ENCODE peak calls at places on chromosomes 13 and 19, in ten cellular contexts. I is body of pancreas, E is colonic mucosa, D is osteoblast, S is tibial nerve, F is fibroblast of pulmonary artery, T is cardiac muscle cell, X is fibroblast of lung, W is astrocyte of the spinal cord, K is tibial artery. C is an unnamed sample.

GRCh38 chr19:32191921-32192320 is 153.5 kb upstream of the ZNF507 start:
- DNase-seq in K (peak), E (no peak), W (no peak), T (no peak), D (no peak), S (no peak), F (no peak), I (no peak), X (no peak), C (no peak)

GRCh38 chr19:47489072-47489914 is 5.3 kb upstream of the KPTN start:
- DNase-seq in E (no peak), X (no peak), D (peak), T (no peak), K (no peak), I (no peak), W (no peak), F (no peak), S (no peak), C (no peak)

GRCh38 chr13:95239293-95239692 is 62.0 kb downstream of the ABCC4 start:
- DNase-seq in I (no peak), X (peak), D (no peak), F (no peak), K (no peak), S (no peak), E (no peak), W (no peak), T (no peak), C (no peak)

GRCh38 chr19:51142119-51142518 is at the start of gene SIGLEC7:
- DNase-seq in W (no peak), T (no peak), S (no peak), K (no peak), I (no peak), D (no peak), F (no peak), E (no peak), X (no peak), C (no peak)

GRCh38 chr13:110418944-110419343 is 111.9 kb downstream of the COL4A2 start:
- DNase-seq in W (no peak), E (no peak), I (no peak), S (no peak), X (no peak), F (no peak), D (no peak), T (no peak), K (no peak), C (no peak)

GRCh38 chr13:39052944-39053343 is 14.7 kb downstream of the NHLRC3 start:
- DNase-seq in S (no peak), X (no peak), T (no peak), F (no peak), E (no peak), D (no peak), I (no peak), W (no peak), K (no peak), C (no peak)

GRCh38 chr13:37360556-37360955 is 238.0 kb downstream of the POSTN start:
- DNase-seq in K (no peak), D (peak), X (peak), E (no peak), W (peak), I (no peak), S (no peak), T (peak), F (peak), C (peak)

GRCh38 chr19:5141278-5141925 is 172.5 kb downstream of the KDM4B start:
- DNase-seq in K (no peak), F (peak), E (no peak), S (no peak), X (no peak), I (no peak), W (peak), D (peak), T (peak), C (no peak)

GRCh38 chr19:1956143-1956537 is 15.2 kb downstream of the CSNK1G2 start:
- DNase-seq in W (no peak), D (no peak), S (no peak), E (no peak), X (no peak), F (no peak), T (no peak), I (no peak), K (no peak), C (no peak)

GRCh38 chr19:27738569-27739193 is 1474.3 kb downstream of the UQCRFS1 start:
- DNase-seq in T (no peak), D (no peak), I (no peak), S (no peak), F (no peak), E (peak), X (no peak), K (no peak), W (no peak), C (no peak)

GRCh38 chr19:42658148-42658547 is 63.4 kb upstream of the CEACAM8 start:
- DNase-seq in S (no peak), I (no peak), W (no peak), D (no peak), F (peak), X (no peak), K (no peak), E (no peak), T (peak), C (peak)

GRCh38 chr19:4952945-4953344 is 16.0 kb upstream of the KDM4B start:
- DNase-seq in E (no peak), D (no peak), F (no peak), X (no peak), K (no peak), W (no peak), T (no peak), I (no peak), S (no peak), C (no peak)

GRCh38 chr19:1167687-1168561 is 6.1 kb downstream of the SBNO2 start:
- DNase-seq in E (no peak), X (no peak), T (no peak), W (no peak), K (no peak), S (no peak), D (no peak), F (no peak), I (no peak), C (no peak)

GRCh38 chr13:110916671-110917142 is 1.8 kb upstream of the ANKRD10 start:
- DNase-seq in I (no peak), E (no peak), X (peak), W (peak), D (peak), T (peak), F (peak), S (no peak), K (no peak), C (peak)

GRCh38 chr13:29935309-29935981 is 85.0 kb upstream of the UBL3 start:
- DNase-seq in X (no peak), E (no peak), T (no peak), W (no peak), D (no peak), S (no peak), K (no peak), F (no peak), I (no peak), C (no peak)

GRCh38 chr13:31835932-31836331 is 96.6 kb downstream of the RXFP2 start:
- DNase-seq in W (peak), X (peak), I (no peak), T (peak), S (no peak), D (peak), E (no peak), F (peak), K (no peak), C (peak)

DNA sequence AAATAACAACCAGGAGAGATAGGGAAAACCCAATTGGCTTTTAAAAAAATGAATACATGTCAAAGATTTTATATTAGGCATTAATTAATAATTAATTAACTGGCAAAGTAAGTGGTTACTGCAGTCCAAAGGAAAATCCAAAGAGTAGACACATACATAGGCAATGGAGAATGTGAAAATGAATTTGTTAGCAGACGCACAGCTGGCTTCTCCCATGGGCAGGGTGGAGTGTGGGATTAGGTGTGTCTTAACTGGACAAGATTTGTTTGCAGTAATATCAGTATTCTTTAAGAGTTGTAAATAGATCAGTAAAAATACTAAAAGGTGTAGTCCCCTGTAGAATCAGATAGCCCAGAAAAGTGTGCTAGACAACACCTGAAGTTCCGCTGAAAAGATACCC is 58.7 kb downstream of the DHRS12 start:
- DNase-seq in D (no peak), E (no peak), T (no peak), I (no peak), W (no peak), F (no peak), X (no peak), K (no peak), S (no peak), C (no peak)
- TF ChIP-seq CTCF in D (no peak), E (no peak), T (no peak), I (no peak), W (no peak), F (no peak), X (no peak), K (no peak), S (no peak), C (no peak)

DNA sequence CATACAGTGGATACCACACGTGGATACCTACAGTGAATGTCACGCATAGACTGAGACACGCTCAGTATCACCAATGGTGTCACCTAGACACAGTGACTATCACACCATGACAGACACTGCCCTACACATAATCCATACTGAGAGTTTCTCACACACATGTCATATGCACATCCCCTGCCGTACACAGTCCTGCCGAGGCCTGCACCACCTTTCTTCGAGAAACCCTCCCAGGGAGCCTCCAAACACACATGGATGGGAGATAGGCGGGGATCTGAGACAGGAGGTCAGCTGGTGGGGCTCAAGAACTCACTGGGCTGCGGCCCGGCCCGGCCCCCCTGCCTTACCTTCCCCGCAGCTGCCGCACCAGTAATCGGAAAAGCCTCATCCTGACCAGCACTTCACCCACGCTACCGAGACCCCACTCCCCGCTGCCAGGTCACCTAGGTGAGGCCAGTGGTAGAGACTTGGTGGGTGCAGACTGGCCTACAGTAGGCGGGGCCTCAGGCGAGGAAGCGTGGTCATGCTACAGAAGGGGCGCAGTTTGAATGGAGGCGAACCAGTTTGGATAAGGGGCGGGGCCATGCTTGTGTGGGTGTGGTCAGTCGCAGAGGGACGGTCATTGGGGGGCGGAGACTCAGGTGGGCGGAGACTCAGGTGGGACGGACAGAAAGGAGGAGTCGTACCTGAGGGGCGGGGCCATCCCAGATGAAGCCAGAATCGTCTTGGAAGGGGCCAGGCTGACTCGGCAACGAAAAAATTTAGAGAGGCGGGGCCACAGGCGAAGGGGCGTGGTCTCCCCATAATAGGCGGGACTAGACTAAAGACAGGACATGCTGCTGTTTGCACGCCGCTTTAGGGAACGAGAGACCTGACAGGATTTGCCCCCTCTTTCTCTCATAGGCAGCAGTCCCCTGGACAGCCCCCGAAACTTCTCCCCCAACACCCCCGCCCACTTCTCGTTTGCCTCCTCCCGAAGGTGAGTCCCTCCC is 2.1 kb downstream of the MAST1 start:
- DNase-seq in K (no peak), D (peak), X (peak), F (peak), W (peak), I (peak), E (peak), T (peak), S (no peak), C (peak)
- H3K4me3 ChIP-seq in K (no peak), D (peak), X (no peak), F (peak), W (peak), I (no peak), E (peak), T (peak), S (no peak), C (peak)

DNA sequence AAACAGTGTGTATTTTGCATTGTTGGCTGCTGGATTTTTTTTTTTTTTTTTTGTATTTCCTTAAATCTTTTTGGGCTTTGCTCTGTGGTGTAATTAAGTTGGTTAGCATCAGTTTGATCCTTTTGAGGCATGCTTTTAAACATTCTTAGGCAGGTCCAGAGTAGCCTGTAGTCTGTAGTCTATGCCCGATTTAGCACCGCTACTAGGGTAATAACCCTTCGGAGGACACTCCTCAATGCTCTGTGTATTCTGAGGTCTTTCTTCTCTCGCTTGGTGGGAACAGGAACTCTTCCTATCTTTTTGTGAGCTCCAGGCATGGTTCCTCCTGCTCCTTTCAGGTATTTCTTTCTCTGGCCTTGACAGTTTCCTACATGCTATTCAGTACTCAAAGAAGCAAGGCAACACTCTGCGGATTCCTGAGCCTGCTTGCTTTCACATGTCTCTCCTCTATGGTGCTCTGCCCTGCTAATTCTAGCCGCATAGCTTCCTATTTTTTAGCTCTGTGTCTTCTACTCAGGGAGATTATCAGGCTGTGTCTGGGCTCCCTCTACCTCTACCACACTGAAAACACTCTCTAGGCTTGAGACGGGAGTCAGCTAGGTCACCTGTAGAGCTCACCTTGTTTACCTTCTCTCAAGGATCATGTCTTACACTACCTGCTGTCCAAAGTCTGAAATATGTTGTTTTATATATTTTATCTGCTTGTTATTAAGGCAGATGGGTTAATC is 195.1 kb downstream of the NDFIP2 start:
- DNase-seq in T (no peak), F (no peak), K (no peak), S (no peak), D (no peak), W (no peak), I (no peak), E (no peak), X (no peak), C (no peak)
- TF ChIP-seq CTCF in T (no peak), F (no peak), K (no peak), S (no peak), D (no peak), W (no peak), I (no peak), E (no peak), X (no peak), C (no peak)

GRCh38 chr19:40685563-40685962 is 4.9 kb downstream of the NUMBL start:
- DNase-seq in T (no peak), I (no peak), D (peak), F (no peak), S (no peak), X (no peak), K (no peak), E (no peak), W (no peak), C (peak)

GRCh38 chr19:40688294-40688693 is 2.2 kb downstream of the NUMBL start:
- DNase-seq in F (no peak), W (no peak), K (no peak), S (no peak), D (peak), E (no peak), X (no peak), I (no peak), T (no peak), C (no peak)

GRCh38 chr19:40685016-40685526 is 5.4 kb downstream of the NUMBL start:
- DNase-seq in D (peak), K (no peak), W (no peak), F (no peak), E (no peak), I (no peak), X (no peak), S (no peak), T (no peak), C (no peak)

GRCh38 chr19:40687525-40688016 is 2.9 kb downstream of the NUMBL start:
- DNase-seq in T (peak), F (peak), D (peak), E (peak), W (peak), K (peak), X (peak), I (peak), S (peak), C (peak)

DNA sequence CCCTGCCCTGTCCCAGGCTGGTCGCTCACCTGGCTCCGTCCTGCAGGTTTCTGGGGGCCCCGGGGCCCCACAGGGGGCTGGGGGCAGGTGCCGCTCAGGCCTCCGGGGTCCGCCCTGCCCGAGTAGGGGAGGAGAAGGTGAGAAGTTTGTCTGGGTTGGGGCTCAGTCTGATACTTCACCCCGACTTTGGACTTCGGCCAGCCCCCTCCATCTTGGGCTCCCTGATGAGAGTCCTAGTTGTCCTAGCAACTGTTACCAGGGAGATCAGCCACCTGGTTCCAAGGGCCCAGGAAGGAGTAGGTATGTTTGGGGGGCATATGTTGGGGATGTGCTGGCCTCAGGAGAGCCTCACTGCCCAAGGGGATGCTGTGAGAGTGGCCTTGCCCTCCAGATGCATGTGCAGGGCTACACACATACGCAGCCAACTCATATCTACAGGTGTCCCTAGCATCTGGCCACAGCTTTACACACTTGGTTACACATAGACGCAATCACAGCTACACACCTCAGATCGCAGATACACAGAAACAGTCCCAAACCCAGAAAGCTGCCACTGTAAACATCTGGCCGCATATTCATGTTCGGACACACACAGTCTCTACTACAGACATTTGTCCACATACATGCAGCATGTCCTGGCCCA is 3.4 kb downstream of the NUMBL start:
- DNase-seq in I (no peak), K (no peak), X (no peak), S (no peak), D (peak), F (no peak), T (no peak), E (no peak), W (no peak), C (no peak)
- H3K4me3 ChIP-seq in I (no peak), K (no peak), X (no peak), S (peak), D (no peak), F (no peak), T (no peak), E (no peak), W (no peak), C (no peak)

GRCh38 chr19:15048885-15049541 is at the start of gene CASP14:
- DNase-seq in E (no peak), X (no peak), T (no peak), F (no peak), I (no peak), S (no peak), W (no peak), K (no peak), D (no peak), C (no peak)

GRCh38 chr19:15042003-15042402 is 7.3 kb upstream of the CASP14 start:
- DNase-seq in K (no peak), I (no peak), F (no peak), S (no peak), D (no peak), E (no peak), X (no peak), W (no peak), T (no peak), C (no peak)

GRCh38 chr19:15050639-15051038 is 1.4 kb downstream of the CASP14 start:
- DNase-seq in W (no peak), I (no peak), F (no peak), X (no peak), K (no peak), T (no peak), E (no peak), D (no peak), S (no peak), C (no peak)

GRCh38 chr19:15048128-15048527 is 1.2 kb upstream of the CASP14 start:
- DNase-seq in T (no peak), S (no peak), W (no peak), F (no peak), I (no peak), D (no peak), X (no peak), K (no peak), E (no peak), C (no peak)

GRCh38 chr19:15047680-15048079 is 1.6 kb upstream of the CASP14 start:
- DNase-seq in X (no peak), W (no peak), F (no peak), T (no peak), D (no peak), E (no peak), I (no peak), K (no peak), S (no peak), C (no peak)
- TF ChIP-seq CTCF in X (no peak), W (no peak), F (no peak), T (no peak), D (no peak), E (no peak), I (no peak), K (no peak), S (no peak), C (no peak)

GRCh38 chr19:49579193-49579592 is 1.2 kb downstream of the NOSIP start:
- DNase-seq in I (no peak), S (no peak), T (no peak), W (no peak), E (no peak), D (no peak), K (no peak), F (no peak), X (no peak), C (no peak)
- H3K4me3 ChIP-seq in I (no peak), S (no peak), T (peak), W (peak), E (peak), D (peak), K (peak), F (peak), X (peak), C (peak)

GRCh38 chr13:46527237-46527636 is 25.7 kb upstream of the LRCH1 start:
- DNase-seq in I (no peak), T (no peak), S (no peak), D (no peak), W (no peak), X (no peak), E (no peak), K (no peak), F (no peak), C (no peak)

GRCh38 chr13:46530084-46530935 is 22.7 kb upstream of the LRCH1 start:
- DNase-seq in K (no peak), W (peak), T (peak), X (peak), D (peak), I (no peak), S (no peak), F (peak), E (no peak), C (peak)

GRCh38 chr13:46531953-46532352 is 21.0 kb upstream of the LRCH1 start:
- DNase-seq in I (no peak), D (no peak), E (no peak), X (no peak), S (no peak), F (no peak), T (no peak), W (no peak), K (no peak), C (no peak)

GRCh38 chr13:46526763-46527162 is 26.2 kb upstream of the LRCH1 start:
- DNase-seq in S (no peak), E (no peak), K (no peak), F (no peak), X (no peak), T (no peak), W (no peak), D (no peak), I (no peak), C (no peak)

GRCh38 chr13:46529509-46529908 is 23.5 kb upstream of the LRCH1 start:
- DNase-seq in K (no peak), D (no peak), I (no peak), W (no peak), F (no peak), E (no peak), S (no peak), T (no peak), X (no peak), C (no peak)
- TF ChIP-seq CTCF in K (no peak), D (no peak), I (no peak), W (no peak), F (no peak), E (no peak), S (no peak), T (no peak), X (no peak), C (no peak)

C was measured in AG10803.